ENCODE peak calls at places on chromosomes 1 and 21, in six cellular contexts. S is GM23248; T is CD4-positive, alpha-beta memory T cell; F is CD8-positive, alpha-beta memory T cell; J is transverse colon; X is psoas muscle. U is an unnamed sample.

GRCh38 chr1:109963864-109964263 is 20.7 kb upstream of the AHCYL1 start:
- DNase-seq in T (no peak), F (no peak), J (no peak), S (no peak), X (no peak), U (no peak)

GRCh38 chr1:154729031-154729442 is 121.1 kb upstream of the ADAR start:
- DNase-seq in S (peak; percentile 53), X (no peak), T (no peak), F (no peak), J (no peak), U (no peak)

GRCh38 chr1:88801575-88802208 is 89.7 kb downstream of the GTF2B start:
- DNase-seq in T (no peak), X (no peak), F (no peak), S (no peak), J (no peak), U (no peak)

GRCh38 chr1:218705911-218706893 is 361.1 kb downstream of the TGFB2 start:
- DNase-seq in S (peak; percentile 92), F (no peak), X (no peak), T (no peak), J (no peak), U (peak; percentile 60)

GRCh38 chr1:49323925-49324540 is 547.3 kb upstream of the BEND5 start:
- DNase-seq in S (no peak), F (no peak), X (no peak), J (no peak), T (no peak), U (no peak)

GRCh38 chr1:211344335-211344664 is 17.7 kb downstream of the TRAF5 start:
- DNase-seq in S (no peak), J (no peak), X (no peak), T (no peak), F (no peak), U (no peak)

GRCh38 chr21:32538147-32538792 is 47.1 kb downstream of the TCP10L start:
- DNase-seq in T (peak; percentile 39), X (no peak), F (peak; percentile 50), S (no peak), J (no peak), U (no peak)

GRCh38 chr1:155912056-155912536 is 947 bp upstream of the RIT1 start:
- DNase-seq in X (no peak), J (no peak), S (no peak), T (no peak), F (no peak), U (no peak)

GRCh38 chr1:209929751-209930150 is 8.3 kb upstream of the SYT14 start:
- DNase-seq in S (peak; percentile 50), X (no peak), F (no peak), J (no peak), T (no peak), U (peak; percentile 65)

GRCh38 chr1:22875240-22875639 is 97.4 kb downstream of the LACTBL1 start:
- DNase-seq in J (no peak), X (no peak), S (no peak), F (no peak), T (no peak), U (no peak)

GRCh38 chr1:180622658-180623508 is 8.9 kb upstream of the XPR1 start:
- DNase-seq in T (no peak), S (no peak), J (no peak), X (no peak), F (no peak), U (no peak)

GRCh38 chr21:41786521-41786987 is 19.7 kb upstream of the RIPK4 start:
- DNase-seq in F (no peak), J (no peak), T (no peak), S (peak; percentile 93), X (no peak), U (peak; percentile 83)

GRCh38 chr1:154999651-155000474 is 2.7 kb upstream of the ZBTB7B start:
- DNase-seq in F (peak; percentile 21), S (peak; percentile 35), X (no peak), T (peak; percentile 83), J (peak; percentile 70), U (peak; percentile 49)

GRCh38 chr1:31381394-31382287 is 8.8 kb upstream of the FABP3 start:
- DNase-seq in F (no peak), X (peak; percentile 70), S (peak; percentile 45), T (no peak), J (peak; percentile 75), U (peak; percentile 17)

GRCh38 chr1:173195596-173196088 is 11.5 kb downstream of the TNFSF4 start:
- DNase-seq in T (no peak), X (no peak), J (no peak), F (no peak), S (no peak), U (no peak)

GRCh38 chr1:66436378-66437135 is 97.4 kb upstream of the SGIP1 start:
- DNase-seq in F (peak; percentile 19), X (no peak), T (peak; percentile 56), J (no peak), S (peak; percentile 94), U (peak; percentile 76)

GRCh38 chr1:66438062-66438970 is 95.6 kb upstream of the SGIP1 start:
- DNase-seq in T (no peak), F (no peak), S (peak; percentile 27), X (no peak), J (no peak), U (no peak)

GRCh38 chr1:66437136-66437401 is 96.9 kb upstream of the SGIP1 start:
- DNase-seq in F (no peak), S (no peak), X (no peak), J (no peak), T (no peak), U (no peak)

GRCh38 chr1:66434096-66434495 is 99.9 kb upstream of the SGIP1 start:
- DNase-seq in X (no peak), S (peak; percentile 68), F (no peak), T (no peak), J (no peak), U (peak; percentile 70)

DNA sequence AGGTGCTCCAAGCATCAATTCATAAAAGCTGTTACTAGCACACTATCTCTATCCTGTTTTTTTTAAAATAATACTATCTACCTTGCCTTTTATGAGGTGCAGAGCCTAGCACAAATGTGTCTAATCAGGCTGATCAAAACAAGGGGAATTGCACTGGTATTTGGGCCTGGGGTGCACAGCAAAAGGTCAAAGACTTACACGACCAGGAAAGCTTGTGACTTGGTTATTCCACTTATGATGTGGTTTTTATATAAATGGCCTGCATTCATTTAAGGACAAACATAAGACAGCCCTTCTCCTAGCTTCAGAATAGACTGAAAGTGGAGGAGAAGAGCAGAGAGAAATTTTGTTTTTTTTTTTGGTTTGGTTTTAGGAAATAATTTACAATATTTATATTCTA is 98.4 kb upstream of the SGIP1 start:
- DNase-seq in T (no peak), J (no peak), S (no peak), X (no peak), F (no peak), U (no peak)
- H3K9me3 ChIP-seq in T (no peaks in the 10 kb centered on the region), J (peaks cover 6% of the 10 kb centered on the region), S (no peaks in the 10 kb centered on the region), X (peaks cover 10% of the 10 kb centered on the region), F (peaks cover 7% of the 10 kb centered on the region), U (peaks cover 14% of the 10 kb centered on the region)

GRCh38 chr1:201490708-201491131 is 16.2 kb downstream of the CSRP1 start:
- DNase-seq in F (no peak), T (no peak), X (no peak), J (no peak), S (no peak), U (no peak)

GRCh38 chr1:201493757-201494617 is 12.9 kb downstream of the CSRP1 start:
- DNase-seq in X (no peak), T (no peak), F (no peak), J (no peak), S (no peak), U (no peak)

GRCh38 chr1:201489656-201490261 is 17.2 kb downstream of the CSRP1 start:
- DNase-seq in T (no peak), S (peak; percentile 71), J (no peak), X (no peak), F (no peak), U (no peak)

GRCh38 chr1:201488817-201489581 is 17.9 kb downstream of the CSRP1 start:
- DNase-seq in S (peak; percentile 98), J (no peak), T (no peak), X (peak; percentile 81), F (no peak), U (peak; percentile 88)

GRCh38 chr1:201491896-201492511 is 14.9 kb downstream of the CSRP1 start:
- DNase-seq in X (no peak), T (no peak), F (no peak), J (no peak), S (no peak), U (no peak)
- H3K4me3 ChIP-seq in X (no peak overlapping the region), T (no peak overlapping the region), F (no peak overlapping the region), J (no peak overlapping the region), S (no peak overlapping the region), U (no peak overlapping the region)

GRCh38 chr1:227654431-227654830 is 80.7 kb downstream of the JMJD4 start:
- DNase-seq in T (no peak), F (no peak), X (no peak), S (no peak), J (no peak), U (no peak)
- H3K9me3 ChIP-seq in T (peaks cover 21% of the 10 kb centered on the region), F (peaks cover 60% of the 10 kb centered on the region), X (peaks cover 97% of the 10 kb centered on the region), S (peaks cover 35% of the 10 kb centered on the region), J (peaks cover 95% of the 10 kb centered on the region), U (peaks cover 100% of the 10 kb centered on the region)

GRCh38 chr1:244435562-244436205 is 16.0 kb downstream of the ADSS2 start:
- DNase-seq in T (no peak), F (no peak), S (peak; percentile 79), X (no peak), J (no peak), U (peak; percentile 75)
- H3K4me3 ChIP-seq in T (no peak overlapping the region), F (no peak overlapping the region), S (no peak overlapping the region), X (no peak overlapping the region), J (no peak overlapping the region), U (no peak overlapping the region)

GRCh38 chr1:2962061-2962460 is 59.2 kb upstream of the ACTRT2 start:
- DNase-seq in T (no peak), S (no peak), X (no peak), J (no peak), F (no peak), U (no peak)
- H3K9me3 ChIP-seq in T (no peaks in the 10 kb centered on the region), S (no peaks in the 10 kb centered on the region), X (peaks cover 17% of the 10 kb centered on the region), J (peaks cover 14% of the 10 kb centered on the region), F (no peaks in the 10 kb centered on the region), U (peaks cover 27% of the 10 kb centered on the region)

DNA sequence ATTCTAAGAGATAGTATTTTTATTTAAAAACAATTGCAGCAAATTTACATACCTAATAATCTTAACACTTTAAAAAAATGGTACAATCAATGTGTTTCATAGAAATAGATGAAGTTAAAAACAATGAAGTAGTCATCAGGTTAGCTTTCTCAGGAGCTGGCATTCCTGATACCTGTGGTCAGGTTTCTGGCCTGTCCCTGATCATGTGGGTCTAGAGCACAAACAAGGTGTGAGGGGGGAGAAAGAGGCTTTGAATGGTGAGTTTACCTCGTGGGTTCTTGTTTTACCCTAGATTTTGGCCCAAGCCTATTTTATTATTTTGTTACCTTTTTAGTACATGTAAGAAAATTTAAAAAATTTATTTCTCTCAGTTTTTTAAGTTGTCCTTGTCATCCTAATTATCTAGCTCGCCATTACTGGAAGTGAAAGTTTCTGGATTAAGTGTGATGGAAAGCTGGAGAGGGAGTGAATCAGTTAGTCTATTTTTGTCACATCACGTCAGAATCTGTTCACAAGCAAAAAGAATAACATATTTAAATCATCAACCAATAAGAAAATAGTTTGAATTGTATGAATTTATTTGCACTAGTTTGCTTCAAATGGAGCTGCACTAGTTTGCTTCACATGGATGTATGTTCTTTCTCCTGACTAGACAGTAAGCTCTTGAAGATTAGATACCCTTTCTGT is 23.0 kb downstream of the PHC2 start:
- DNase-seq in S (peak; percentile 68), X (no peak), T (no peak), F (no peak), J (no peak), U (no peak)
- H3K4me3 ChIP-seq in S (no peak overlapping the region), X (peak overlapping the region; percentile 41), T (no peak overlapping the region), F (no peak overlapping the region), J (no peak overlapping the region), U (no peak overlapping the region)